ENCODE peak calls at places on chromosomes 6 and 20, in ten cellular contexts. T, F, G, E, V, R, U, M, Y and I are unnamed samples.

GRCh38 chr6:108630050-108630714 is 69.5 kb downstream of the FOXO3 start:
- DNase-seq in T (no peak), F (no peak), G (no peak), E (no peak), V (no peak), R (no peak), U (no peak), M (no peak), Y (no peak), I (no peak)

GRCh38 chr6:27617046-27617687 is 144.3 kb upstream of the ZNF184 start:
- DNase-seq in T (no peak), F (no peak), G (no peak), E (peak), V (no peak), R (peak), U (no peak), M (no peak), Y (no peak), I (no peak)

GRCh38 chr20:33233129-33233774 is 2.5 kb upstream of the BPIFA1 start:
- DNase-seq in T (no peak), F (no peak), G (no peak), E (no peak), V (no peak), R (no peak), U (no peak), M (no peak), Y (no peak), I (no peak)

GRCh38 chr6:130035211-130035610 is 16.8 kb downstream of the L3MBTL3 start:
- DNase-seq in T (no peak), F (no peak), G (no peak), E (no peak), V (no peak), R (no peak), U (no peak), M (no peak), Y (no peak), I (no peak)

GRCh38 chr6:145194389-145194788 is 540.9 kb downstream of the EPM2A start:
- DNase-seq in T (no peak), F (no peak), G (no peak), E (no peak), V (no peak), R (no peak), U (no peak), M (no peak), Y (no peak), I (no peak)

GRCh38 chr20:23420943-23421925 is at the start of gene NAPB:
- DNase-seq in T (peak), F (peak), G (peak), E (peak), V (peak), R (peak), U (peak), M (peak), Y (peak), I (no peak)

GRCh38 chr20:50689864-50690263 is 1.5 kb downstream of the RIPOR3 start:
- DNase-seq in T (no peak), F (peak), G (no peak), E (peak), V (peak), R (peak), U (peak), M (peak), Y (no peak), I (no peak)

GRCh38 chr6:169252805-169253189 is 849 bp downstream of the THBS2 start:
- DNase-seq in T (peak), F (no peak), G (no peak), E (peak), V (no peak), R (peak), U (no peak), M (peak), Y (no peak), I (no peak)

GRCh38 chr6:170203212-170203611 is 87.7 kb downstream of the DLL1 start:
- DNase-seq in T (no peak), F (no peak), G (no peak), E (no peak), V (no peak), R (no peak), U (peak), M (peak), Y (no peak), I (no peak)

DNA sequence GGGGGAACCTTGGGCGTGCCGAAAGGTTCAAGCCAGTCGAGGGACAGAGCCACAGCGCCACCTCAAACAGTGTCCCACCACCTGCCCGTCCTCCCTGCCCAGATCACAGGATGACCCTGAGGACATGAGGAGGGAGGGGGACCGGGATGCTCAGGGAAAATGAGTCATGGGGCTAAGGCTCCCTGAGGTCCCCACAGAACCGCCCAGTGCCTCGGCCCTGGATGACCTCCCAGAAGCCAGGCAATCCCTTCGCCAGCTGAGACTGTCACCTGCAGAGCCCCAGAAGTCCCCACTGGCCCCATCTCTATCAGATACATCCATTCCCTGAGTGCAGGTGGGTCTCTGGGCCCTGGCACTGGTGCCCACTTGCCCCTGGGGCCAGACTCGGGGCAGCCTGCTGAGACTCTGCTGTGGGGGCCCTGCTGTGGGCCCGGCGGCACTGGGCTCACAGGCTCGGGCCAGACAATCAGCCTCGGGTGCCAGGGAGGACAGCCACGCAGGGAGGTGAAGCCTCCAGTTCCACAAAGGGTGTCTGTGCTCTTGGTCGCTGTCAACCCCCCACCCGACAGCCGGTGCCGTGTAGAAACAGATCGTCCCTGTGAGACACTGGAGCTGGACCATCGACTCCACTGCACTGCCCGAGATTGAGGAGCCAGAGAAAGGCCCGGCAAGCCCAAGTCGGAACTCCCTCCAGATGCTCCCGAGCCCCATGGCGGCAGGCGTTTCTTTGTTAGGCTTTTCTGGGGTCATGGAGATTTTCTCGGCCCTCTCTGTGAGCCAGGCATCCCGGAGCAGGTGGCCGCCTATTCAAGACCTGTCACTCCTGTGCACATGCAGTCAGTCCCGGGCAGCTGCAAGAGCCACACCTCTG is 26.1 kb downstream of the PXDC1 start:
- DNase-seq in T (no peak), F (no peak), G (no peak), E (no peak), V (no peak), R (no peak), U (no peak), M (no peak), Y (no peak), I (no peak)
- H3K4me3 ChIP-seq in T (no peak), F (no peak), G (no peak), E (no peak), V (no peak), R (no peak), U (no peak), M (no peak), Y (no peak), I (no peak)

DNA sequence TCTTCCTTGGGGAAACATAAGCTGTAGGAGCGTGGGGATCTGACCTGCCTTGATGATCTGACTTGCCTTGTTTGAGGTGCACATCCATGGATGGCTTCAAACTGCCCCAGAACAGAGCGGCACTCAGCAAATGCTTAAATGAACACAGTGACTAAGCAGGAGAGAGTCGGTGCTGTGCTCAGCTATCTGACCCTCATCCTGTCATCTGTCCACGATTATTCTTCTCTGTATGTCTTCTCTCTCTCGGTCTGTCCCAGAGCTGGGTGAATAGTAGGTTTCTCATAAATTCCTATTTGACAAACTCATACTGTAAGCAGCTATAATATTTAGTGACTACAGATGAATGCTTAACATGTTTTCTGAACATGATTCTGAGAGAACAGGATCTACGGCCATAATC is 37.3 kb downstream of the TRAM2 start:
- DNase-seq in T (no peak), F (peak), G (no peak), E (no peak), V (no peak), R (no peak), U (no peak), M (no peak), Y (no peak), I (no peak)
- H3K4me3 ChIP-seq in T (no peak), F (peak), G (no peak), E (no peak), V (no peak), R (peak), U (no peak), M (no peak), Y (peak), I (no peak)

DNA sequence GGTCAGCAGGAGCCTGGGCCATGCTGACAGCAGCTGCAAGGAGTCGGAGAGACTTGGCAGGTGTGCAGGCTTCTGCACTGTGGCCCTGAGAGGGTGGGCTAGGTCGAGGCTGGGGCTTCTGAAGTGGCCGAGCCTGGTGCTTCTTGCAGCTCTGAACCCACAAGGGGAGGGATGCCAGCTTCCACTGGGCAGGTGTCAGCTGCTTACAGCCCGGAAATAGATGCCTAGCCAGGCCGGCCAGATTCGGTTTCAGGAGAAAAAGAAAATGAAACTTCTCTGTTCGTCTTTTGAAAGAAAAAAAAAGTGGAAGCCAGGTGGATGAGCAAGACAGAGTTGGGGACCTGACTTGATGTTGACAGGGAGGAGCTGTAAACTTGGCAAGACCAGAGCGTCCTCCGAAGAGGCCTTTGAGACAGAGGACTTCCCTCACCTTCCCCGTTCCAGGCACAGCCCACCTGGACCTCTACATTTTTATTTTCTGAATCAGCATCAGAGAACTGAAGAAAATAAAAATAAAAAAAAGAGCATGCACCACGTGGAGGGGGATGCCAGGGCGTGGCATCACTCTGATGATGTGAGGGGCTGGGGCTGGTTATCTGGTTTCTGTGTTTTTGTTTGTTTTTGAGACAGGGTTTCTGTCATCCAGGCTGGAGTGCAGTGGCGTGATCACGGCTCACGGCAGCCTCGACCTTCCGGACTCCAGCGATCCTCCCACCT is at the start of gene ZBP1:
- DNase-seq in T (peak), F (no peak), G (no peak), E (no peak), V (no peak), R (no peak), U (no peak), M (peak), Y (no peak), I (no peak)
- H3K4me3 ChIP-seq in T (no peak), F (no peak), G (no peak), E (no peak), V (peak), R (no peak), U (peak), M (peak), Y (no peak), I (no peak)

GRCh38 chr6:155589190-155589589 is 133.6 kb upstream of the NOX3 start:
- DNase-seq in T (no peak), F (no peak), G (no peak), E (no peak), V (no peak), R (no peak), U (no peak), M (no peak), Y (no peak), I (no peak)
- H3K4me3 ChIP-seq in T (no peak), F (no peak), G (no peak), E (no peak), V (no peak), R (no peak), U (no peak), M (no peak), Y (no peak), I (no peak)

DNA sequence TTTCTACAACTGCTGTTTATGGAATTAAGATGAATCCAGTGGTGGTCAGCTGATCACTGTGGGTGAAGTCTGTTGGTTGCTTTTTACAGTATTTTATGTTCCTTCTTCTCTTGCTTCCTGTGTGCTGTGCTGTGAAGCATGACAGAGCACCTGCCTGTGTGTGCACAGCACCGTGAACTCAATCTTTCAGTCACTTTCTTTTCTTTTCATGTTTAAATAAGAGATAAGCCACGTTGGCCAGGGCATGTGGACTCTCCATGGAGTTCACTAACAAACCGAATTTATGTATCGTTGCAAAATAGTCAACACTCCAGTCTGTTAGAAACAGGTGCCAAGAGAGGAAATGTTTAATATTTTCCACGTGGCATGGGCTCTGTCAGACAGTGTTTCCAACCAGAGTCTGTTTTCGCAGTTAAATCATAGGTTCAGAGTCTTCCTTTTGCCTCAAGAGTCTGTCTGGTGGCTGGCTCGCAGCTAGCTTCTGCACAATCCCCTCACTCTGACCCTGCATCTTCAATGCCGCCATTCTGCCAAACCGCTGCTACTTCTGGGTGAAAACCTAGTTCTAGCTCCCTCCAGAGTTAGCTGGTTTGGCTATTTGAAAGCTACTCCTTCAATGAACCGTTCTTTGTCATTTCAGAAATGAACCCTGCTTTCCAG is 73.2 kb downstream of the QRSL1 start:
- DNase-seq in T (no peak), F (no peak), G (no peak), E (no peak), V (no peak), R (no peak), U (no peak), M (peak), Y (no peak), I (no peak)
- H3K4me3 ChIP-seq in T (no peak), F (no peak), G (no peak), E (no peak), V (no peak), R (no peak), U (no peak), M (no peak), Y (no peak), I (no peak)

GRCh38 chr6:26319405-26320128 is 45.4 kb upstream of the BTN3A2 start:
- DNase-seq in T (no peak), F (no peak), G (no peak), E (no peak), V (no peak), R (no peak), U (no peak), M (no peak), Y (no peak), I (no peak)
- H3K4me3 ChIP-seq in T (no peak), F (no peak), G (no peak), E (no peak), V (no peak), R (no peak), U (no peak), M (no peak), Y (peak), I (no peak)

DNA sequence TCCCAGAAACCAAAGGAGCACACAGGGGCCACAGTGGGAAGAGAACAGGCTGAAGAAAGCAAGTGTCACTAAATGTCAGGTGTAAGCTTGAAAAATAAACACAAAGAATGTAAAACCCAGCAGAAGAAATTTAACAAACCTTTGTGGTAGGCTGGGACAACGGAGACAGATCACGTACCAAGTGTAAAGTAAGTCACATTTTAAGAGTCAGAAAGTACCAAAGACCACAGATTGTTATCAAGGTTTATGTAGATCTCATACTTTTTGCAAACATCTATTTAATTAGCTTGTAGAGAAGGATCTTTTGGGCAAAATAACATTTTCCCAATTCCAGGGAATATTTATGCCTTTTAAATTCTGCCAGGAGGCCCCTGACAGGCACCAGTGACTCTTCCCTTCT is 1.6 kb downstream of the CLIC5 start:
- DNase-seq in T (no peak), F (no peak), G (no peak), E (no peak), V (no peak), R (no peak), U (no peak), M (no peak), Y (no peak), I (no peak)
- H3K4me3 ChIP-seq in T (no peak), F (no peak), G (no peak), E (no peak), V (peak), R (no peak), U (peak), M (peak), Y (no peak), I (no peak)

GRCh38 chr20:20363449-20364015 is 4.4 kb upstream of the INSM1 start:
- DNase-seq in T (no peak), F (no peak), G (no peak), E (no peak), V (no peak), R (no peak), U (no peak), M (no peak), Y (no peak), I (no peak)
- H3K4me3 ChIP-seq in T (no peak), F (no peak), G (no peak), E (no peak), V (peak), R (no peak), U (no peak), M (no peak), Y (no peak), I (no peak)

GRCh38 chr20:4484431-4485057 is 237.2 kb upstream of the PRND start:
- DNase-seq in T (no peak), F (no peak), G (no peak), E (no peak), V (no peak), R (no peak), U (no peak), M (no peak), Y (no peak), I (no peak)

GRCh38 chr20:4490595-4491280 is 231.0 kb upstream of the PRND start:
- DNase-seq in T (no peak), F (peak), G (no peak), E (peak), V (no peak), R (peak), U (no peak), M (no peak), Y (no peak), I (no peak)

GRCh38 chr20:4491643-4492042 is 230.1 kb upstream of the PRND start:
- DNase-seq in T (no peak), F (no peak), G (no peak), E (no peak), V (no peak), R (no peak), U (no peak), M (no peak), Y (no peak), I (no peak)

GRCh38 chr20:4490045-4490444 is 231.7 kb upstream of the PRND start:
- DNase-seq in T (no peak), F (no peak), G (no peak), E (no peak), V (no peak), R (no peak), U (no peak), M (no peak), Y (no peak), I (no peak)

GRCh38 chr20:4488407-4489339 is 233.0 kb upstream of the PRND start:
- DNase-seq in T (no peak), F (peak), G (peak), E (peak), V (no peak), R (peak), U (no peak), M (no peak), Y (no peak), I (peak)
- H3K4me3 ChIP-seq in T (no peak), F (no peak), G (no peak), E (no peak), V (no peak), R (no peak), U (no peak), M (no peak), Y (no peak), I (no peak)